ENCODE peak calls at places on chromosomes 3 and 15, in four cellular contexts. One of them, this sample, is unnamed.

GRCh38 chr3:104586344-104586743 is 780.4 kb upstream of the ALCAM start:
- DNase-seq in ELF-1: no peak
- DNase-seq in fibroblast of mammary gland: no peak
- DNase-seq in activated naive CD8-positive, alpha-beta T cell treated with anti-CD3 and anti-CD28 coated beads for 36 hours: no peak
- DNase-seq in this sample: no peak

GRCh38 chr15:28954466-28955159 is 68.8 kb downstream of the APBA2 start:
- DNase-seq in activated naive CD8-positive, alpha-beta T cell treated with anti-CD3 and anti-CD28 coated beads for 36 hours: no peak
- DNase-seq in ELF-1: no peak
- DNase-seq in fibroblast of mammary gland: no peak
- DNase-seq in this sample: no peak

GRCh38 chr3:188309437-188310269 is 155.7 kb downstream of the LPP start:
- DNase-seq in ELF-1: no peak
- DNase-seq in fibroblast of mammary gland: no peak
- DNase-seq in activated naive CD8-positive, alpha-beta T cell treated with anti-CD3 and anti-CD28 coated beads for 36 hours: peak; percentile 30
- DNase-seq in this sample: no peak

GRCh38 chr3:38247366-38248035 is 18.1 kb upstream of the SLC22A13 start:
- DNase-seq in activated naive CD8-positive, alpha-beta T cell treated with anti-CD3 and anti-CD28 coated beads for 36 hours: no peak
- DNase-seq in ELF-1: no peak
- DNase-seq in fibroblast of mammary gland: peak; percentile 94
- DNase-seq in this sample: peak; percentile 62

GRCh38 chr3:147760998-147761397 is 351.8 kb downstream of the ZIC1 start:
- DNase-seq in activated naive CD8-positive, alpha-beta T cell treated with anti-CD3 and anti-CD28 coated beads for 36 hours: no peak
- DNase-seq in ELF-1: no peak
- DNase-seq in fibroblast of mammary gland: no peak
- DNase-seq in this sample: no peak

GRCh38 chr3:36911990-36912804 is 32.7 kb downstream of the TRANK1 start:
- DNase-seq in activated naive CD8-positive, alpha-beta T cell treated with anti-CD3 and anti-CD28 coated beads for 36 hours: peak; percentile 30
- DNase-seq in fibroblast of mammary gland: peak; percentile 88
- DNase-seq in ELF-1: no peak
- DNase-seq in this sample: no peak

GRCh38 chr15:85854345-85855097 is 59.8 kb upstream of the KLHL25 start:
- DNase-seq in activated naive CD8-positive, alpha-beta T cell treated with anti-CD3 and anti-CD28 coated beads for 36 hours: peak; percentile 24
- DNase-seq in ELF-1: peak; percentile 54
- DNase-seq in fibroblast of mammary gland: peak; percentile 70
- DNase-seq in this sample: peak; percentile 76

GRCh38 chr3:55059027-55059629 is 131.3 kb upstream of the LRTM1 start:
- DNase-seq in fibroblast of mammary gland: peak; percentile 35
- DNase-seq in activated naive CD8-positive, alpha-beta T cell treated with anti-CD3 and anti-CD28 coated beads for 36 hours: no peak
- DNase-seq in ELF-1: no peak
- DNase-seq in this sample: no peak

GRCh38 chr3:72907851-72908620 is 20.2 kb downstream of the GXYLT2 start:
- DNase-seq in ELF-1: no peak
- DNase-seq in activated naive CD8-positive, alpha-beta T cell treated with anti-CD3 and anti-CD28 coated beads for 36 hours: no peak
- DNase-seq in fibroblast of mammary gland: peak; percentile 85
- DNase-seq in this sample: no peak

GRCh38 chr3:111539351-111540331 is 2.4 kb upstream of the CD96 start:
- DNase-seq in activated naive CD8-positive, alpha-beta T cell treated with anti-CD3 and anti-CD28 coated beads for 36 hours: peak; percentile 53
- DNase-seq in fibroblast of mammary gland: peak; percentile 28
- DNase-seq in ELF-1: peak; percentile 68
- DNase-seq in this sample: peak; percentile 67

GRCh38 chr3:193777524-193777923 is 184.5 kb downstream of the OPA1 start:
- DNase-seq in fibroblast of mammary gland: no peak
- DNase-seq in ELF-1: no peak
- DNase-seq in activated naive CD8-positive, alpha-beta T cell treated with anti-CD3 and anti-CD28 coated beads for 36 hours: no peak
- DNase-seq in this sample: no peak

GRCh38 chr3:48428863-48429415 is 947 bp downstream of the PLXNB1 start:
- DNase-seq in activated naive CD8-positive, alpha-beta T cell treated with anti-CD3 and anti-CD28 coated beads for 36 hours: no peak
- DNase-seq in ELF-1: peak; percentile 36
- DNase-seq in fibroblast of mammary gland: no peak
- DNase-seq in this sample: peak; percentile 58

GRCh38 chr15:73930371-73930770 is 4.1 kb downstream of the LOXL1 start:
- DNase-seq in ELF-1: peak; percentile 20
- DNase-seq in fibroblast of mammary gland: peak; percentile 96
- DNase-seq in activated naive CD8-positive, alpha-beta T cell treated with anti-CD3 and anti-CD28 coated beads for 36 hours: no peak
- DNase-seq in this sample: no peak

GRCh38 chr3:156732715-156733114 is 58.3 kb downstream of the TIPARP start:
- DNase-seq in ELF-1: no peak
- DNase-seq in fibroblast of mammary gland: no peak
- DNase-seq in activated naive CD8-positive, alpha-beta T cell treated with anti-CD3 and anti-CD28 coated beads for 36 hours: no peak
- DNase-seq in this sample: no peak

GRCh38 chr15:96625251-96625650 is 294.8 kb downstream of the NR2F2 start:
- DNase-seq in ELF-1: no peak
- DNase-seq in activated naive CD8-positive, alpha-beta T cell treated with anti-CD3 and anti-CD28 coated beads for 36 hours: no peak
- DNase-seq in fibroblast of mammary gland: no peak
- DNase-seq in this sample: no peak

GRCh38 chr3:103319912-103320311 is 885.1 kb downstream of the ZPLD1 start:
- DNase-seq in fibroblast of mammary gland: no peak
- DNase-seq in activated naive CD8-positive, alpha-beta T cell treated with anti-CD3 and anti-CD28 coated beads for 36 hours: no peak
- DNase-seq in ELF-1: no peak
- DNase-seq in this sample: peak; percentile 39

GRCh38 chr3:53230789-53231188 is 25.0 kb downstream of the TKT start:
- DNase-seq in ELF-1: peak; percentile 1
- DNase-seq in fibroblast of mammary gland: no peak
- DNase-seq in activated naive CD8-positive, alpha-beta T cell treated with anti-CD3 and anti-CD28 coated beads for 36 hours: no peak
- DNase-seq in this sample: no peak

GRCh38 chr3:123312331-123313265 is 110.9 kb downstream of the SEC22A start:
- DNase-seq in fibroblast of mammary gland: no peak
- DNase-seq in activated naive CD8-positive, alpha-beta T cell treated with anti-CD3 and anti-CD28 coated beads for 36 hours: no peak
- DNase-seq in ELF-1: no peak
- DNase-seq in this sample: no peak

GRCh38 chr15:31347067-31347975 is 20.7 kb downstream of the KLF13 start:
- DNase-seq in fibroblast of mammary gland: no peak
- DNase-seq in activated naive CD8-positive, alpha-beta T cell treated with anti-CD3 and anti-CD28 coated beads for 36 hours: peak; percentile 89
- DNase-seq in ELF-1: no peak
- DNase-seq in this sample: no peak

This sample was measured in mesendoderm.